ENCODE peak calls at places on chromosomes 6 and 20, in four cellular contexts. B is activated naive CD4-positive, alpha-beta T cell treated with Interleukin-2 at 50 U/mL for 16 hours; D is ecto neural progenitor cell; I is BE2C. G is an unnamed sample.

GRCh38 chr6:155188707-155189496 is 74.9 kb upstream of the CLDN20 start:
- DNase-seq in B (peak), I (no peak), D (no peak), G (no peak)

GRCh38 chr6:95145457-95145856 is 431.9 kb upstream of the MANEA start:
- DNase-seq in D (no peak), I (no peak), B (no peak), G (no peak)

GRCh38 chr6:51678905-51679620 is 408.4 kb downstream of the PKHD1 start:
- DNase-seq in D (no peak), B (no peak), I (peak), G (no peak)

GRCh38 chr6:25172819-25173218 is 106.4 kb upstream of the CARMIL1 start:
- DNase-seq in I (no peak), D (no peak), B (no peak), G (no peak)

GRCh38 chr20:4942336-4942735 is 59.0 kb downstream of the SLC23A2 start:
- DNase-seq in B (no peak), D (no peak), I (no peak), G (no peak)

GRCh38 chr6:24844903-24845302 is 46.2 kb upstream of the ARMH2 start:
- DNase-seq in B (no peak), I (no peak), D (no peak), G (no peak)

GRCh38 chr6:154448448-154449096 is 61.9 kb downstream of the CNKSR3 start:
- DNase-seq in B (no peak), I (peak), D (no peak), G (no peak)

GRCh38 chr6:37024665-37025337 is 19.3 kb downstream of the FGD2 start:
- DNase-seq in I (no peak), D (no peak), B (peak), G (no peak)

GRCh38 chr6:9540534-9541126 is 874.2 kb downstream of the TFAP2A start:
- DNase-seq in I (no peak), B (no peak), D (no peak), G (no peak)

GRCh38 chr6:56552212-56553130 is 90.2 kb downstream of the DST start:
- DNase-seq in I (no peak), D (no peak), B (no peak), G (no peak)

GRCh38 chr6:13762648-13763441 is 51.2 kb upstream of the RANBP9 start:
- DNase-seq in I (no peak), B (peak), D (no peak), G (no peak)

GRCh38 chr6:41564448-41565142 is 18.4 kb downstream of the FOXP4 start:
- DNase-seq in D (no peak), I (no peak), B (no peak), G (no peak)

GRCh38 chr6:107704377-107705013 is 119.6 kb downstream of the SCML4 start:
- DNase-seq in B (no peak), I (peak), D (peak), G (peak)

GRCh38 chr6:122726649-122727048 is 52.9 kb upstream of the FABP7 start:
- DNase-seq in D (no peak), I (peak), B (no peak), G (no peak)

GRCh38 chr6:11413112-11413687 is 124.3 kb upstream of the TMEM170B start:
- DNase-seq in I (no peak), B (no peak), D (no peak), G (no peak)

GRCh38 chr6:33619166-33619565 is 2.0 kb upstream of the ITPR3 start:
- DNase-seq in B (no peak), I (no peak), D (no peak), G (no peak)

GRCh38 chr20:48649868-48650267 is 177.9 kb downstream of the PREX1 start:
- DNase-seq in B (no peak), I (no peak), D (no peak), G (no peak)

GRCh38 chr6:44431118-44431725 is 43.7 kb downstream of the CDC5L start:
- DNase-seq in B (peak), D (no peak), I (peak), G (no peak)

GRCh38 chr20:55174172-55174571 is 698.8 kb downstream of the DOK5 start:
- DNase-seq in B (no peak), I (no peak), D (no peak), G (no peak)

GRCh38 chr6:31572041-31572911 is at the start of gene LTA:
- DNase-seq in D (no peak), B (peak), I (no peak), G (no peak)

GRCh38 chr6:75532521-75532920 is 38.9 kb upstream of the FILIP1 start:
- DNase-seq in I (no peak), B (no peak), D (no peak), G (no peak)

GRCh38 chr20:723756-724155 is 44.5 kb downstream of the SLC52A3 start:
- DNase-seq in B (no peak), I (no peak), D (no peak), G (no peak)

GRCh38 chr20:17835941-17836861 is 132.4 kb downstream of the SNX5 start:
- DNase-seq in I (no peak), B (no peak), D (no peak), G (peak)

GRCh38 chr20:62157387-62158087 is 14.0 kb downstream of the SS18L1 start:
- DNase-seq in I (no peak), D (no peak), B (no peak), G (no peak)

GRCh38 chr6:157792671-157793070 is 30.4 kb upstream of the SNX9 start:
- DNase-seq in B (no peak), I (no peak), D (no peak), G (no peak)